ENCODE peak calls at places on chromosomes 12 and 14, in eight cellular contexts. O, Z, D, P, M, L, F and Q are unnamed samples.

GRCh38 chr12:121676190-121676589 is 6.7 kb upstream of the MORN3 start:
- DNase-seq in O (no peak), F (no peak), Z (no peak), D (no peak), P (no peak), M (no peak), L (no peak), Q (no peak)

GRCh38 chr12:50556273-50556672 is 51.5 kb downstream of the DIP2B start:
- DNase-seq in D (no peak), O (no peak), F (no peak), Z (no peak), P (no peak), L (no peak), M (no peak), Q (no peak)

GRCh38 chr14:59926534-59926933 is 6.6 kb downstream of the LRRC9 start:
- DNase-seq in D (no peak), F (no peak), O (no peak), P (no peak), Z (no peak), L (no peak), M (no peak), Q (no peak)

GRCh38 chr14:58305730-58306129 is 7.4 kb downstream of the ARID4A start:
- DNase-seq in O (no peak), Z (no peak), M (no peak), D (no peak), P (no peak), L (no peak), F (no peak), Q (no peak)

GRCh38 chr14:80638620-80639215 is 302.8 kb downstream of the CEP128 start:
- DNase-seq in F (no peak), D (no peak), Z (peak; percentile 71), O (peak; percentile 85), M (no peak), L (peak; percentile 73), P (peak; percentile 58), Q (no peak)

GRCh38 chr12:110382683-110383082 is 20.8 kb downstream of the ANAPC7 start:
- DNase-seq in D (no peak), L (no peak), F (no peak), Z (no peak), M (no peak), O (no peak), P (no peak), Q (no peak)

GRCh38 chr12:76685246-76685678 is 78.7 kb upstream of the ZDHHC17 start:
- DNase-seq in Z (peak; percentile 28), P (peak; percentile 20), D (no peak), F (no peak), M (no peak), O (peak; percentile 55), L (peak; percentile 70), Q (no peak)

GRCh38 chr14:99737451-99737951 is 53.4 kb downstream of the CYP46A1 start:
- DNase-seq in F (peak; percentile 83), M (no peak), O (no peak), L (no peak), D (peak; percentile 88), Z (no peak), P (no peak), Q (no peak)

GRCh38 chr12:26636710-26637328 is 196.2 kb downstream of the ITPR2 start:
- DNase-seq in F (no peak), D (no peak), L (peak; percentile 65), Z (peak; percentile 81), M (no peak), O (peak; percentile 74), P (no peak), Q (no peak)

GRCh38 chr14:102317564-102318248 is 1.8 kb upstream of the ZNF839 start:
- DNase-seq in F (no peak), D (no peak), M (no peak), Z (no peak), O (no peak), L (no peak), P (no peak), Q (no peak)

GRCh38 chr12:20808521-20808920 is 2.0 kb upstream of the SLCO1B3 start:
- DNase-seq in M (no peak), L (no peak), Z (no peak), F (no peak), P (no peak), D (no peak), O (no peak), Q (no peak)

GRCh38 chr14:21255385-21256101 is 13.7 kb downstream of the HNRNPC start:
- DNase-seq in M (no peak), P (no peak), O (peak; percentile 37), L (no peak), Z (no peak), D (no peak), F (no peak), Q (no peak)

GRCh38 chr14:68306265-68306933 is 486.5 kb downstream of the ZFP36L1 start:
- DNase-seq in L (no peak), D (no peak), P (no peak), Z (no peak), M (no peak), O (no peak), F (no peak), Q (no peak)

GRCh38 chr14:106578479-106578878 is 1052.1 kb downstream of the TMEM121 start:
- DNase-seq in O (no peak), P (no peak), Z (no peak), F (no peak), L (no peak), M (no peak), D (no peak), Q (no peak)

GRCh38 chr14:33806905-33807304 is 144.0 kb downstream of the EGLN3 start:
- DNase-seq in L (no peak), F (no peak), O (no peak), D (no peak), Z (no peak), M (no peak), P (no peak), Q (no peak)

GRCh38 chr14:56131004-56131864 is 13.0 kb downstream of the PELI2 start:
- DNase-seq in F (no peak), M (no peak), L (no peak), O (no peak), P (no peak), Z (no peak), D (no peak), Q (no peak)

GRCh38 chr14:61472801-61473376 is 151.5 kb downstream of the PRKCH start:
- DNase-seq in F (no peak), L (peak; percentile 52), M (peak; percentile 65), Z (peak; percentile 49), O (peak; percentile 24), D (no peak), P (no peak), Q (no peak)

GRCh38 chr14:61475316-61475715 is 153.9 kb downstream of the PRKCH start:
- DNase-seq in P (peak; percentile 43), F (no peak), Z (peak; percentile 49), D (no peak), M (no peak), L (peak; percentile 92), O (peak; percentile 84), Q (no peak)

GRCh38 chr14:61474671-61475070 is 153.3 kb downstream of the PRKCH start:
- DNase-seq in O (no peak), Z (peak; percentile 49), D (no peak), F (no peak), P (no peak), M (no peak), L (peak; percentile 59), Q (no peak)

GRCh38 chr14:61472025-61472672 is 150.8 kb downstream of the PRKCH start:
- DNase-seq in D (no peak), F (no peak), Z (peak; percentile 98), M (peak; percentile 27), O (peak; percentile 99), L (peak; percentile 98), P (peak; percentile 95), Q (no peak)

GRCh38 chr14:61474021-61474420 is 152.6 kb downstream of the PRKCH start:
- DNase-seq in Z (no peak), P (no peak), F (no peak), D (no peak), M (no peak), O (no peak), L (no peak), Q (no peak)
- H3K27ac ChIP-seq in Z (peak overlapping the region; percentile 100), P (no peak overlapping the region), F (no peak overlapping the region), D (peak overlapping the region; percentile 40), M (peak overlapping the region; percentile 41), O (no peak overlapping the region), L (no peak overlapping the region), Q (no peak overlapping the region)

GRCh38 chr14:103522649-103523582 is at the start of gene CKB:
- DNase-seq in M (no peak), F (peak; percentile 93), Z (peak; percentile 22), D (peak; percentile 85), P (no peak), L (peak; percentile 54), O (peak; percentile 45), Q (peak; percentile 79)

GRCh38 chr14:103520269-103520656 is 2.4 kb downstream of the CKB start:
- DNase-seq in P (no peak), F (peak; percentile 79), Z (no peak), O (no peak), D (peak; percentile 52), L (no peak), M (no peak), Q (no peak)

GRCh38 chr14:103522028-103522581 is 525 bp downstream of the CKB start:
- DNase-seq in P (no peak), M (no peak), O (no peak), L (no peak), F (peak; percentile 91), Z (no peak), D (peak; percentile 82), Q (peak; percentile 85)

GRCh38 chr14:103520657-103521437 is 1.8 kb downstream of the CKB start:
- DNase-seq in F (peak; percentile 96), O (peak; percentile 40), M (peak; percentile 42), Z (peak; percentile 47), P (no peak), D (peak; percentile 94), L (peak; percentile 60), Q (peak; percentile 88)

GRCh38 chr14:103521438-103521961 is 1.1 kb downstream of the CKB start:
- DNase-seq in P (no peak), L (no peak), F (peak; percentile 83), O (no peak), D (no peak), M (no peak), Z (no peak), Q (peak; percentile 40)
- H3K27ac ChIP-seq in P (no peak overlapping the region), L (no peak overlapping the region), F (peak overlapping the region; percentile 78), O (no peak overlapping the region), D (peak overlapping the region; percentile 33), M (no peak overlapping the region), Z (no peak overlapping the region), Q (peak overlapping the region; percentile 11)

DNA sequence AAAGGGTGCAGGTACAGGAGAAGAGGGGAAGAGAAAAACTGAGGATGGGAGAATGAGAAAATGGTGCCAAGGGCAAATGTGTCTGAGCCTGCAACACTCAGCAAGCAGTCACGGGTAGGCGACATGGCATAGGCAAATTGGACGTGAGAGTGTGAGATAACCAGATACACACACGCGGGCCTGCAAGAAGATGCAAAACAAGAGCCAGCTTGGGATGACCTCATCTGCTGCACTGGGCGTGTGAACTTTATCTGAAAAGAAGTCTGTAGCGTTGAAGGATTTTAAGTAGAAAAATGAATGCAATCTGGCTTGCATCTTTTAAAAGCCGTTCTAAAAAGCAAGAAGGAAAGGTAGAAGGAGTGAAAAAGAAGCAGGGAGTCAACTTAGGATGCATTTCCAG is 160.4 kb downstream of the NTF3 start:
- DNase-seq in F (no peak), Z (no peak), M (no peak), O (no peak), D (no peak), L (no peak), P (no peak), Q (no peak)
- H3K27ac ChIP-seq in F (no peak overlapping the region), Z (no peak overlapping the region), M (no peak overlapping the region), O (no peak overlapping the region), D (no peak overlapping the region), L (no peak overlapping the region), P (no peak overlapping the region), Q (no peak overlapping the region)

GRCh38 chr14:69664190-69664742 is 52.9 kb downstream of the SUSD6 start:
- DNase-seq in L (no peak), F (no peak), Z (no peak), P (no peak), M (no peak), O (no peak), D (no peak), Q (no peak)
- H3K27ac ChIP-seq in L (peak overlapping the region; percentile 74), F (no peak overlapping the region), Z (no peak overlapping the region), P (no peak overlapping the region), M (no peak overlapping the region), O (no peak overlapping the region), D (no peak overlapping the region), Q (no peak overlapping the region)